ENCODE peak calls at places on chromosomes 16 and 17, in four cellular contexts. S, X, I and D are unnamed samples.
A peak's percentile ranks its signal among the peaks of the same experiment; 100 is the strongest.

GRCh38 chr17:38747385-38748328 is 479 bp downstream of the PCGF2 start:
- DNase-seq in S (no peak), X (peak; percentile 53), I (peak; percentile 72), D (peak; percentile 34)

GRCh38 chr16:48353565-48354163 is 31.5 kb downstream of the SIAH1 start:
- DNase-seq in S (peak; percentile 57), X (peak; percentile 80), I (peak; percentile 49), D (peak; percentile 85)

GRCh38 chr16:17723735-17724134 is 253.0 kb upstream of the XYLT1 start:
- DNase-seq in S (peak; percentile 84), X (no peak), I (no peak), D (peak; percentile 8)

GRCh38 chr17:2138768-2139167 is 83.9 kb downstream of the HIC1 start:
- DNase-seq in S (no peak), X (peak; percentile 78), I (no peak), D (peak; percentile 61)

GRCh38 chr17:72977768-72978417 is 114.6 kb downstream of the SLC39A11 start:
- DNase-seq in S (peak; percentile 54), X (peak; percentile 36), I (no peak), D (peak; percentile 43)

GRCh38 chr16:574021-574760 is 4.4 kb downstream of the PIGQ start:
- DNase-seq in S (no peak), X (no peak), I (no peak), D (no peak)

GRCh38 chr16:5917436-5917835 is 819.8 kb upstream of the EEF2KMT start:
- DNase-seq in S (no peak), X (no peak), I (no peak), D (no peak)

GRCh38 chr17:72733619-72734282 is 358.7 kb downstream of the SLC39A11 start:
- DNase-seq in S (no peak), X (peak; percentile 18), I (no peak), D (no peak)

GRCh38 chr17:57927048-57927723 is 28.0 kb downstream of the CUEDC1 start:
- DNase-seq in S (peak; percentile 30), X (no peak), I (peak; percentile 56), D (peak; percentile 83)

GRCh38 chr17:16027708-16028584 is 28.3 kb downstream of the TTC19 start:
- DNase-seq in S (peak; percentile 94), X (peak; percentile 64), I (no peak), D (peak; percentile 96)

GRCh38 chr16:21076186-21076883 is 74.3 kb downstream of the DNAH3 start:
- DNase-seq in S (no peak), X (no peak), I (no peak), D (no peak)

GRCh38 chr17:65750678-65751077 is 189.2 kb upstream of the AXIN2 start:
- DNase-seq in S (peak; percentile 75), X (peak; percentile 49), I (peak; percentile 52), D (peak; percentile 93)

GRCh38 chr17:75778861-75779249 is 5.8 kb upstream of the UNK start:
- DNase-seq in S (no peak), X (peak; percentile 82), I (no peak), D (no peak)

GRCh38 chr17:6479626-6480324 is 35.5 kb downstream of the PIMREG start:
- DNase-seq in S (no peak), X (no peak), I (no peak), D (peak; percentile 24)

GRCh38 chr17:76444518-76445311 is 8.2 kb downstream of the UBE2O start:
- DNase-seq in S (peak; percentile 40), X (peak; percentile 51), I (no peak), D (peak; percentile 36)

GRCh38 chr17:78197147-78197830 is 10.1 kb downstream of the AFMID start:
- DNase-seq in S (no peak), X (no peak), I (no peak), D (no peak)

GRCh38 chr17:79340771-79341528 is 266.3 kb downstream of the ENGASE start:
- DNase-seq in S (no peak), X (peak; percentile 86), I (no peak), D (no peak)

GRCh38 chr16:17491140-17491662 is 20.4 kb upstream of the XYLT1 start:
- DNase-seq in S (no peak), X (no peak), I (no peak), D (no peak)

GRCh38 chr17:48071654-48072053 is 23.5 kb downstream of the NFE2L1 start:
- DNase-seq in S (no peak), X (no peak), I (no peak), D (no peak)

GRCh38 chr16:9437115-9437514 is 345.7 kb downstream of the HAPSTR1 start:
- DNase-seq in S (no peak), X (peak; percentile 23), I (no peak), D (no peak)

GRCh38 chr16:85017151-85017550 is 5.8 kb upstream of the ZDHHC7 start:
- DNase-seq in S (peak; percentile 50), X (peak; percentile 63), I (no peak), D (no peak)

GRCh38 chr17:15404116-15404730 is 62.8 kb upstream of the TEKT3 start:
- DNase-seq in S (no peak), X (no peak), I (no peak), D (peak; percentile 59)

GRCh38 chr17:30565073-30565935 is 88.1 kb downstream of the GOSR1 start:
- DNase-seq in S (no peak), X (no peak), I (no peak), D (no peak)

GRCh38 chr16:28166394-28167208 is 45.2 kb downstream of the XPO6 start:
- DNase-seq in S (no peak), X (peak; percentile 20), I (no peak), D (peak; percentile 29)

GRCh38 chr16:87127061-87127765 is 190.0 kb downstream of the C16orf95 start:
- DNase-seq in S (peak; percentile 39), X (no peak), I (peak; percentile 82), D (peak; percentile 86)

GRCh38 chr17:21275579-21276339 is 8.8 kb upstream of the MAP2K3 start:
- DNase-seq in S (peak; percentile 67), X (peak; percentile 93), I (peak; percentile 95), D (peak; percentile 83)

GRCh38 chr16:25988089-25988488 is 296.3 kb downstream of the HS3ST4 start:
- DNase-seq in S (no peak), X (no peak), I (no peak), D (no peak)

GRCh38 chr16:57648590-57649442 is 19.3 kb upstream of the ADGRG3 start:
- DNase-seq in S (peak; percentile 78), X (peak; percentile 88), I (peak; percentile 70), D (peak; percentile 86)

GRCh38 chr17:6233856-6234255 is 163.7 kb downstream of the WSCD1 start:
- DNase-seq in S (no peak), X (no peak), I (no peak), D (no peak)

GRCh38 chr16:22630242-22630641 is 119.6 kb downstream of the NPIPB5 start:
- DNase-seq in S (no peak), X (no peak), I (no peak), D (no peak)

GRCh38 chr17:38628441-38628840 is 22.7 kb upstream of the SRCIN1 start:
- DNase-seq in S (no peak), X (peak; percentile 37), I (no peak), D (peak; percentile 14)

GRCh38 chr17:18250259-18250658 is 8.3 kb downstream of the FLII start:
- DNase-seq in S (no peak), X (no peak), I (no peak), D (no peak)

GRCh38 chr16:66905633-66906539 is 12.8 kb downstream of the CDH16 start:
- DNase-seq in S (no peak), X (peak; percentile 55), I (peak; percentile 85), D (no peak)

GRCh38 chr16:88691924-88692560 is 5.7 kb upstream of the SNAI3 start:
- DNase-seq in S (no peak), X (no peak), I (no peak), D (no peak)